ENCODE peak calls at places on chromosomes 6 and 20, in seven cellular contexts. X is memory B cell; B is activated T-cell treated with anti-CD3 and anti-CD28 coated beads, Interleukin-2, amount 50 U/mL, for 72 hours; Y is retina; N is NCI-H2029; I is NCI-H460; R is T1000. U is an unnamed sample.

GRCh38 chr6:73394577-73395354 is at the start of gene DDX43:
- DNase-seq in X (peak; percentile 58), B (peak; percentile 51), Y (peak; percentile 4), N (no peak), I (no peak), R (peak; percentile 96), U (peak; percentile 92)

GRCh38 chr6:74870403-74870802 is 335.4 kb downstream of the COL12A1 start:
- DNase-seq in X (no peak), B (no peak), Y (no peak), N (no peak), I (no peak), R (no peak), U (no peak)

GRCh38 chr6:135861189-135861588 is 9.7 kb downstream of the PDE7B start:
- DNase-seq in X (no peak), B (no peak), Y (no peak), N (no peak), I (no peak), R (no peak), U (no peak)

GRCh38 chr6:116545661-116546060 is at the start of gene TRAPPC3L:
- DNase-seq in X (no peak), B (no peak), Y (no peak), N (no peak), I (no peak), R (no peak), U (no peak)

GRCh38 chr6:50198245-50198644 is 148.5 kb upstream of the DEFB112 start:
- DNase-seq in X (no peak), B (no peak), Y (no peak), N (no peak), I (no peak), R (no peak), U (no peak)

GRCh38 chr20:46051556-46052323 is 22.7 kb downstream of the SLC12A5 start:
- DNase-seq in X (no peak), B (no peak), Y (no peak), N (peak; percentile 36), I (no peak), R (no peak), U (no peak)

GRCh38 chr20:39264506-39265172 is 302.5 kb downstream of the DHX35 start:
- DNase-seq in X (peak; percentile 28), B (peak; percentile 39), Y (peak; percentile 57), N (peak; percentile 38), I (peak; percentile 53), R (peak; percentile 24), U (peak; percentile 75)

GRCh38 chr20:11671015-11671511 is 246.6 kb upstream of the BTBD3 start:
- DNase-seq in X (no peak), B (no peak), Y (no peak), N (no peak), I (no peak), R (no peak), U (no peak)

GRCh38 chr6:127343753-127344659 is 597 bp upstream of the ECHDC1 start:
- DNase-seq in X (no peak), B (no peak), Y (no peak), N (no peak), I (no peak), R (no peak), U (peak; percentile 18)

GRCh38 chr6:165049362-165049761 is 260.0 kb downstream of the C6orf118 start:
- DNase-seq in X (no peak), B (peak; percentile 11), Y (no peak), N (peak; percentile 19), I (peak; percentile 6), R (no peak), U (peak; percentile 93)

GRCh38 chr20:46157076-46157592 is 39.0 kb downstream of the CD40 start:
- DNase-seq in X (no peak), B (no peak), Y (no peak), N (no peak), I (no peak), R (no peak), U (no peak)